ENCODE peak calls at places on chromosomes 11 and 22, in seven cellular contexts. M is choroid plexus epithelial cell, S is GM12865, D is thoracic aorta, A is PC-3, K is epithelial cell of esophagus, L is cardiac muscle cell. W is an unnamed sample.

GRCh38 chr11:57514538-57515331 is 767 bp downstream of the SLC43A1 start:
- DNase-seq in M (no peak), S (peak), D (no peak), A (peak), K (no peak), L (peak), W (no peak)

GRCh38 chr22:41340357-41340756 is 39.0 kb downstream of the ZC3H7B start:
- DNase-seq in M (no peak), S (no peak), D (no peak), A (no peak), K (no peak), L (no peak), W (no peak)

GRCh38 chr22:39176067-39176621 is 23.7 kb upstream of the CBX7 start:
- DNase-seq in M (peak), S (no peak), D (no peak), A (peak), K (peak), L (peak), W (peak)

GRCh38 chr11:86440305-86440716 is 65.6 kb downstream of the CCDC81 start:
- DNase-seq in M (peak), S (no peak), D (no peak), A (no peak), K (no peak), L (peak), W (peak)

GRCh38 chr11:115739878-115740277 is 235.7 kb upstream of the CADM1 start:
- DNase-seq in M (no peak), S (no peak), D (no peak), A (no peak), K (no peak), L (no peak), W (no peak)

GRCh38 chr11:116249561-116249960 is 523.2 kb downstream of the BUD13 start:
- DNase-seq in M (no peak), S (no peak), D (no peak), A (peak), K (no peak), L (no peak), W (no peak)

GRCh38 chr11:117520201-117520600 is 192.5 kb downstream of the CEP164 start:
- DNase-seq in M (peak), S (peak), D (no peak), A (peak), K (no peak), L (peak), W (peak)

GRCh38 chr11:46912526-46913150 is 5.7 kb downstream of the LRP4 start:
- DNase-seq in M (no peak), S (no peak), D (no peak), A (peak), K (peak), L (no peak), W (no peak)

GRCh38 chr11:36385121-36385530 is 89.0 kb downstream of the PRR5L start:
- DNase-seq in M (peak), S (no peak), D (no peak), A (peak), K (peak), L (peak), W (peak)

GRCh38 chr11:110430267-110431211 is 791 bp downstream of the FDX1 start:
- DNase-seq in M (peak), S (peak), D (no peak), A (peak), K (peak), L (peak), W (peak)

GRCh38 chr11:122852071-122852831 is 14.0 kb downstream of the CRTAM start:
- DNase-seq in M (peak), S (peak), D (no peak), A (peak), K (peak), L (peak), W (peak)

GRCh38 chr11:36191941-36192340 is 97.3 kb downstream of the COMMD9 start:
- DNase-seq in M (peak), S (no peak), D (no peak), A (no peak), K (no peak), L (no peak), W (no peak)

GRCh38 chr11:86218125-86219081 is 26.1 kb upstream of the EED start:
- DNase-seq in M (peak), S (peak), D (no peak), A (peak), K (peak), L (peak), W (peak)

GRCh38 chr11:66317766-66318575 is 1.1 kb upstream of the CD248 start:
- DNase-seq in M (peak), S (peak), D (no peak), A (no peak), K (peak), L (peak), W (peak)

GRCh38 chr11:128500488-128500887 is 86.9 kb downstream of the ETS1 start:
- DNase-seq in M (peak), S (no peak), D (no peak), A (no peak), K (no peak), L (no peak), W (no peak)

GRCh38 chr11:46238078-46238966 is 39.1 kb upstream of the CREB3L1 start:
- DNase-seq in M (peak), S (no peak), D (no peak), A (no peak), K (peak), L (peak), W (no peak)

GRCh38 chr11:67302571-67303131 is 679 bp upstream of the SSH3 start:
- DNase-seq in M (peak), S (no peak), D (no peak), A (peak), K (peak), L (peak), W (peak)

GRCh38 chr11:115527534-115528125 is 23.4 kb upstream of the CADM1 start:
- DNase-seq in M (no peak), S (no peak), D (no peak), A (no peak), K (peak), L (no peak), W (no peak)

DNA sequence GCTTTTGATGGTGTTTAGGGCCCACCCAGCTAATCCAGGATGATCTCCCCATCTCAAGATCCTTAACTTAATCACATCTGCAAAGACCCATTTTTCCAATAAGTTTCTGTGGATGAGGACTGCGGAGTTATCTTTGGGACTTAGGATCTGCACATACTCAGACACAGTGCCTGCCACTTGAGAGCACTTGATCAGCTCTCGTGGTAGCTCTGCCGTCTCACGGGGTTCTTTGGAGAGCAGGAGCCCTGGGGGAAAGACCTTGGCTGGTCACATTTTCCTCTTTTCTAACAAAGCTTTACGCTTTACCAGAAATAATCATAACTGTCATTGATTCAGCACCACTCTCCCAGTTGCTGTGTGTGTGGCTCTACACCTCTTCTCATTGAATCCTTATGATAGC is 6.1 kb downstream of the HEPHL1 start:
- DNase-seq in M (no peak), S (no peak), D (no peak), A (no peak), K (no peak), L (no peak), W (no peak)
- TF ChIP-seq CTCF in M (no peak), S (no peak), D (no peak), A (no peak), K (no peak), L (no peak), W (no peak)

GRCh38 chr11:77039491-77040400 is 5.5 kb downstream of the B3GNT6 start:
- DNase-seq in M (peak), S (no peak), D (no peak), A (no peak), K (peak), L (peak), W (no peak)
- TF ChIP-seq CTCF in M (peak), S (peak), D (peak), A (peak), K (peak), L (peak), W (no peak)

GRCh38 chr11:72851726-72852125 is 37.5 kb downstream of the ATG16L2 start:
- DNase-seq in M (no peak), S (no peak), D (no peak), A (no peak), K (no peak), L (no peak), W (no peak)

GRCh38 chr11:72850832-72851231 is 36.6 kb downstream of the ATG16L2 start:
- DNase-seq in M (no peak), S (no peak), D (no peak), A (no peak), K (no peak), L (no peak), W (no peak)

GRCh38 chr11:72844356-72844755 is 30.1 kb downstream of the ATG16L2 start:
- DNase-seq in M (no peak), S (peak), D (no peak), A (no peak), K (no peak), L (peak), W (no peak)

GRCh38 chr11:72848846-72849466 is 34.7 kb downstream of the ATG16L2 start:
- DNase-seq in M (peak), S (peak), D (no peak), A (peak), K (peak), L (peak), W (peak)
- TF ChIP-seq CTCF in M (peak), S (peak), D (peak), A (peak), K (peak), L (peak), W (peak)

GRCh38 chr22:17786435-17787158 is 12.3 kb upstream of the BID start:
- DNase-seq in M (peak), S (no peak), D (no peak), A (no peak), K (peak), L (peak), W (peak)
- TF ChIP-seq CTCF in M (peak), S (no peak), D (no peak), A (no peak), K (peak), L (no peak), W (no peak)

DNA sequence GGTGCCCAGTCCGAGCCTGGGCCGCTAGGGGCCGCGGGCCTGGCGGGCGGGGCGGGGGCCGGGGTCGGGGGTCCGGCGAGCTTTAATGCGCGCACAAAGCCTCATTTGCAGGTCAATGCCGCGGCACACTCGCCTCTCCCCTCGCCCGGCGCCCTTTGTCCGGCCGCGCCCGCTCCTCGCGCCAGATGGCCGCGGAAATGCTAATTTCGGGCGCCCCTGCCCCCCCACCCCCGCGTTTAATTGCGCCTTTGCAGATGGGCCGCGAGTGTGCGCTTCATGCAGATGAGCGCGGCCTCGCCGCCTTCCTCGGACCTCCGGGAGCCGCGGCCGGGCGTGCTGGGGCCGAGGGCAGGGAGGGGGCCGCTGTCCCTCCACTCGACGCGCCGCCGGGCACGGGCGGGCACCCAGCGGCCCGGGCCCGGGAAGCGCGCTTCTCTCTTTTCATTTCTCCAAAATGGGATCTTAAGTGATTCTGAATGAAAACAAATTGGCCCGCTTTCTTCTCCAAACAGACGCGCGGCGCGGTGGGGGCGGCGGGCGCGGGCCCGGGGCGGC is 23.1 kb downstream of the CDKN1C start:
- DNase-seq in M (no peak), S (no peak), D (no peak), A (no peak), K (no peak), L (no peak), W (no peak)
- TF ChIP-seq CTCF in M (no peak), S (no peak), D (no peak), A (no peak), K (no peak), L (no peak), W (no peak)

DNA sequence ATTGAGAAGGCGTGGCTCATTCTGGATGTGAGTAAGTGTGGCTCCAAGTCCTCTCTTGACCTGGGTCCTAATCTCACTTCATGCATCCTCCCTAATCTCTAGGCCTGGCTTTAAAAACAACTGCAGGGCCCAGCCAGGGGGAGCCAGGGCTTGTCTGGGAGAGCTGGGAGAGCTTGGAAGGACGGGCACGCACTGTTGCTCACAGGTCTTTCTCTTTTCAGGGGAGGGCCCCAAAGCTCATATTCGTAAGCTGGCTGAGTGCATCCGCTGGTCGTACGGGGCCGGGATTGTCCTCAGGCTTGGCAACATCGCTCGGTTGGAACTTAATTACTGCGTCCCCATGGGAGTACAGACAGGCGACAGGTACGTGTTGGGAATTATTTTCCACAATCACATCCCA is 34.1 kb upstream of the PARVB start:
- DNase-seq in M (no peak), S (no peak), D (no peak), A (no peak), K (no peak), L (no peak), W (no peak)
- TF ChIP-seq CTCF in M (no peak), S (no peak), D (no peak), A (no peak), K (no peak), L (no peak), W (no peak)

GRCh38 chr11:38416141-38416540 is 1818.1 kb upstream of the RAG2 start:
- DNase-seq in M (peak), S (no peak), D (no peak), A (no peak), K (no peak), L (no peak), W (no peak)

DNA sequence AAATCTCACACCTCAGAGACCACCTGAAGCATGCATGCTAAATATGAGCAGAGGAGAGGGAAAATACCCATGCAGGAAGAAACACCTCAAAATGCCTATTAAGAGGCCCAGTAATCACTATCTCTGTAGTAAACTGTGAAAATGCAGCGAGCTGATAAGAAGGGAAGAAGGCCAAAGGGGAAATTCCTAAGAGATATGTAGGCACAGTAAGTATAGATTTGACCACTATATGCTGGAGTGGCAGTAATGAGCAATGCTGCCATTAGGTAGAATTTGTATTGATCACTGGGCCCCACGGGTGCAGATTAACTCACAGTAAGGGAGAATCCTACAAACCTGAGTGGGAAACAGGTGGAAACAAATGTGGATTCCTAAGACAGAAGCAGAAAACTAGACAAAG is 1813.1 kb upstream of the RAG2 start:
- DNase-seq in M (no peak), S (no peak), D (no peak), A (peak), K (no peak), L (no peak), W (no peak)
- TF ChIP-seq CTCF in M (peak), S (no peak), D (no peak), A (peak), K (peak), L (no peak), W (no peak)

DNA sequence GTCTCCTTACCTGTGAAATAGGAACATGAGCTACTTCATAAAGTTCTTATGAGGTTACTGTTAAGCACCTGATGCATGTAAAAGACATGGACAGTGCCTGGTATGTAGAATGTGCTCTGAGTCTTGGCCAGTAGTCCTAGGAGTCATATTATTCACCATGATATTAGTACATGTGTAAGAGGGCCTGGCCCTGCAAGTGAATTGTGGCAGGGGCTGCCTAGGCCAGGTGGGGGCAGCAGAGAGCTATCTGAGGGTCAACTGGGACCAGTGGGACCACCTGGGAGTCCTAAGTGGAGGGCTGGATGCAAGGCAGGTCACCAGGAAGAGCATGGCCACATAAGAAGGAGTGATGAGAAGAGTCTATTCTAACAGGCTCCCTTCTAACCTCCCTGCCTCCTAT is 529.5 kb downstream of the SOX6 start:
- DNase-seq in M (peak), S (peak), D (no peak), A (no peak), K (peak), L (peak), W (peak)
- TF ChIP-seq CTCF in M (peak), S (peak), D (no peak), A (no peak), K (peak), L (peak), W (peak)

GRCh38 chr22:44809456-44809855 is 57.1 kb downstream of the ARHGAP8 start:
- DNase-seq in M (no peak), S (no peak), D (no peak), A (no peak), K (no peak), L (no peak), W (no peak)

GRCh38 chr22:44805663-44806062 is 53.3 kb downstream of the ARHGAP8 start:
- DNase-seq in M (no peak), S (no peak), D (no peak), A (no peak), K (no peak), L (no peak), W (no peak)

GRCh38 chr22:44811141-44811540 is 58.8 kb downstream of the ARHGAP8 start:
- DNase-seq in M (no peak), S (no peak), D (no peak), A (no peak), K (no peak), L (no peak), W (no peak)

GRCh38 chr22:44807232-44807631 is 54.9 kb downstream of the ARHGAP8 start:
- DNase-seq in M (no peak), S (no peak), D (no peak), A (no peak), K (no peak), L (no peak), W (no peak)

GRCh38 chr22:44807915-44808690 is 55.7 kb downstream of the ARHGAP8 start:
- DNase-seq in M (no peak), S (no peak), D (no peak), A (no peak), K (no peak), L (no peak), W (no peak)
- TF ChIP-seq CTCF in M (peak), S (peak), D (no peak), A (peak), K (peak), L (no peak), W (no peak)

GRCh38 chr11:29448246-29448877 is 568.5 kb downstream of the KCNA4 start:
- DNase-seq in M (peak), S (peak), D (no peak), A (peak), K (peak), L (peak), W (peak)
- TF ChIP-seq CTCF in M (peak), S (peak), D (no peak), A (peak), K (peak), L (peak), W (peak)

W was measured in MCF 10A.